ENCODE peak calls at places on chromosomes 7 and 10, in eight cellular contexts. Z is sigmoid colon, R is spleen, C is suprapubic skin, L is transverse colon, Y is endothelial cell of umbilical vein, O is K562, G is HCT116. I is an unnamed sample.
A peak's percentile ranks its signal among the peaks of the same experiment; 100 is the strongest.

GRCh38 chr7:101978683-101979082 is 161.3 kb downstream of the CUX1 start:
- DNase-seq in R (peak; percentile 28), O (no peak), G (no peak), L (no peak), C (no peak), Y (no peak), Z (no peak), I (no peak)

GRCh38 chr10:35335718-35336083 is 608 bp upstream of the CCNY start:
- DNase-seq in O (no peak), Z (no peak), R (peak; percentile 83), L (peak; percentile 20), C (no peak), G (no peak), Y (no peak), I (no peak)

GRCh38 chr10:29631049-29631339 is 3.8 kb downstream of the SVIL start:
- DNase-seq in G (no peak), R (no peak), L (no peak), Y (no peak), O (no peak), Z (no peak), C (no peak), I (no peak)

GRCh38 chr10:103839867-103840746 is 15.3 kb downstream of the SH3PXD2A start:
- DNase-seq in Y (no peak), C (peak; percentile 58), L (peak; percentile 57), O (no peak), G (no peak), Z (peak; percentile 61), R (peak; percentile 77), I (no peak)

GRCh38 chr7:1331026-1331425 is 98.4 kb downstream of the UNCX start:
- DNase-seq in G (no peak), C (no peak), L (no peak), Z (peak; percentile 48), O (no peak), R (peak; percentile 61), Y (no peak), I (no peak)

GRCh38 chr10:97228775-97229157 is 43.0 kb upstream of the SLIT1 start:
- DNase-seq in L (no peak), O (no peak), C (no peak), R (no peak), Y (no peak), G (no peak), Z (no peak), I (no peak)

GRCh38 chr7:7103343-7104313 is 78.7 kb upstream of the C1GALT1 start:
- DNase-seq in C (no peak), Y (peak; percentile 70), L (no peak), G (peak; percentile 48), O (peak; percentile 43), R (peak; percentile 70), Z (no peak), I (peak; percentile 19)

GRCh38 chr10:63206997-63207952 is 74.1 kb downstream of the NRBF2 start:
- DNase-seq in O (no peak), L (no peak), C (no peak), Y (peak; percentile 96), G (no peak), R (no peak), Z (no peak), I (no peak)

GRCh38 chr10:43229208-43230061 is 37.4 kb downstream of the RASGEF1A start:
- DNase-seq in O (peak; percentile 47), L (peak; percentile 24), R (peak; percentile 88), G (no peak), Z (peak; percentile 53), Y (no peak), C (peak; percentile 74), I (no peak)

GRCh38 chr10:8539056-8539455 is 484.6 kb downstream of the GATA3 start:
- DNase-seq in G (no peak), R (no peak), Z (no peak), L (no peak), Y (no peak), O (no peak), C (no peak), I (no peak)

GRCh38 chr7:74164985-74165456 is 9.1 kb upstream of the EIF4H start:
- DNase-seq in G (no peak), C (no peak), Y (peak; percentile 31), Z (no peak), L (no peak), O (no peak), R (no peak), I (no peak)

GRCh38 chr7:145779165-145779564 is 337.4 kb upstream of the CNTNAP2 start:
- DNase-seq in C (no peak), Y (no peak), Z (no peak), O (no peak), R (no peak), G (no peak), L (no peak), I (no peak)

GRCh38 chr7:257647-257992 is 32.4 kb upstream of the FOXL3 start:
- DNase-seq in G (no peak), Y (no peak), R (no peak), L (no peak), C (no peak), Z (no peak), O (no peak), I (no peak)

GRCh38 chr7:142851269-142851668 is 3.6 kb upstream of the EPHB6 start:
- DNase-seq in C (no peak), Y (no peak), R (no peak), O (no peak), L (no peak), Z (no peak), G (no peak), I (no peak)

GRCh38 chr7:142855756-142856564 is 1.1 kb downstream of the EPHB6 start:
- DNase-seq in C (peak; percentile 88), G (no peak), Y (no peak), Z (peak; percentile 90), R (peak; percentile 81), L (peak; percentile 45), O (no peak), I (no peak)

GRCh38 chr7:142855401-142855743 is 496 bp downstream of the EPHB6 start:
- DNase-seq in G (no peak), Z (no peak), L (no peak), O (peak; percentile 56), C (no peak), R (no peak), Y (no peak), I (no peak)

GRCh38 chr7:142854505-142855400 is at the start of gene EPHB6:
- DNase-seq in R (peak; percentile 92), Y (no peak), C (peak; percentile 89), Z (peak; percentile 91), O (peak; percentile 98), G (no peak), L (peak; percentile 87), I (no peak)

DNA sequence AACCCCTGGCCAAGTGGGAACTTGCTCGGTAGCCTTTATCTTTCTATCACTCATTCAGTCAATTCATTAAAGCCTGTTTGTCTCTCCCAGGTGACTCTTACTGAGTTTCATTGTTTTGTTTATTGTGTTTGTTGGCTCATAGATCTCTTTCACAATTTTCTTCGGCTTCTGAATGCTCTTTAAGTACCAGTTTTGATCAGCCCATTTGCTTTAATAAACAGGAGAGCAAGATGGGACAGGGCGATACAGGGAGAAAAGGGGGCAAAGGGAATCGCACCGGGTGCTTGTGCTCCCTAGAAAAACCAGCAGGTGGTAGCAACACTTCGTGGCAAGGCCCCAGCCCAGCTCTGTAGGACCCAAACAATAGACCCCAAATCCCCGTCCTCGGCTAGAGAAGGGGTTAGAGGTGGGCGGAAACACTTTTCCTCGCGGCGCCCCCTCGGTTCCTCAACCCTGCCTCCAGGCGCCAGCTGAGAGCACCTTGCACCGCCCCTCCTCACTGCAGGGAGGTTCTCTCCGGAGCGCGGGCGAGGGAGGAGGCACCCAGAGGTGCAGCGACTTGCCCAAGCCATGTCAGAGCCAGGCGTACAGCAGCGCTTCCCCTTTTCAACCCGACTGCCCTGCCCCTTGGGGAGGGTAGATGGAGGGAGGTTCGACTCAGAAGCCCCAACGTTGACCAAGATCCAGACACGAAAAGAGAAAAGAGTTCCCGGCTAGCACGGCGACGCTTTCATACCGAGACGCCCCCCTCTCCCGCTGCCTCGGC is 954 bp upstream of the EPHB6 start:
- DNase-seq in G (peak; percentile 35), O (peak; percentile 77), Y (peak; percentile 77), C (peak; percentile 85), L (peak; percentile 70), R (peak; percentile 95), Z (peak; percentile 82), I (peak; percentile 77)
- TF ChIP-seq POLR2AphosphoS5 in G (no peak), O (no peak), Y (no peak), C (no peak), L (no peak), R (peak; percentile 66), Z (no peak), I (no peak)

GRCh38 chr10:50619882-50620281 is 3.9 kb downstream of the SGMS1 start:
- DNase-seq in Y (no peak), L (no peak), G (no peak), R (no peak), Z (no peak), C (no peak), O (no peak), I (no peak)

GRCh38 chr10:50620899-50621298 is 2.9 kb downstream of the SGMS1 start:
- DNase-seq in C (no peak), Z (no peak), R (no peak), G (no peak), L (no peak), O (no peak), Y (no peak), I (no peak)

GRCh38 chr10:50623299-50624153 is at the start of gene SGMS1:
- DNase-seq in L (peak; percentile 88), G (peak; percentile 50), C (peak; percentile 91), Z (peak; percentile 92), Y (peak; percentile 82), O (peak; percentile 87), R (peak; percentile 97), I (peak; percentile 74)

GRCh38 chr10:50622497-50623298 is 1.1 kb downstream of the SGMS1 start:
- DNase-seq in L (peak; percentile 53), G (no peak), O (peak; percentile 37), C (peak; percentile 83), Z (peak; percentile 81), R (peak; percentile 90), Y (peak; percentile 65), I (peak; percentile 15)

DNA sequence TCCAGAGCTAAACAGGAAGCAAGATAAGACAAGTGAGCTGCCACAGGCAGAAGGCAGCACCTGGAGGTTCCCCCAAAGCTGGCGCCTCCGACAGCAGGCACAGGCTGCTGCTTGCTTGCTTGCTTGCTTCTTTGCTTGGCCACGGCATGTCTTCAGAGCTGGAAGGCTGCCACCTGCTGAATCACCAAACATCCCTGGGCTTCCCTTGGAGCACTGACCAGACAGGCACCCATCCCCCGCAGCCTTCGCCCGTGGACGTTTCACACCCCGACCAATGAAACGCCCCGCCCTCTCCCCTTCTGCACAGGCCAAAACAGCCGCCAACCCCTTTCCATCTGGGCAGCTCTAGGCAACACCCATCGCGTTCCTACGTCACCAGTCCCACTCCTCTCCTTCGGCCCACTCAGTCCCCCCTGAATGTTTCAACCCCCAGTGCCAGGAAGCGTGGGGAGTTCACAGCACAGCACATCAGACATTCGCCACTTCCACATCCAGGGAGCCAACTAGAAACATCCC is 1.7 kb downstream of the SGMS1 start:
- DNase-seq in Y (peak; percentile 94), Z (peak; percentile 99), R (peak; percentile 93), G (peak; percentile 75), C (peak; percentile 97), L (peak; percentile 95), O (peak; percentile 88), I (peak; percentile 9)
- TF ChIP-seq POLR2AphosphoS5 in Y (peak; percentile 46), Z (peak; percentile 84), R (peak; percentile 76), G (peak; percentile 30), C (no peak), L (peak; percentile 57), O (no peak), I (no peak)

GRCh38 chr10:52652431-52653220 is 120.0 kb downstream of the MBL2 start:
- DNase-seq in C (no peak), G (no peak), Z (no peak), L (no peak), O (no peak), R (no peak), Y (peak; percentile 55), I (no peak)
- TF ChIP-seq POLR2AphosphoS5 in C (no peak), G (no peak), Z (no peak), L (no peak), O (no peak), R (no peak), Y (no peak), I (no peak)

GRCh38 chr10:18658992-18659783 is at the start of gene ARL5B:
- DNase-seq in R (peak; percentile 99), Z (peak; percentile 99), L (peak; percentile 99), Y (peak; percentile 98), C (peak; percentile 99), O (peak; percentile 96), G (peak; percentile 94), I (peak; percentile 82)
- TF ChIP-seq POLR2AphosphoS5 in R (peak; percentile 96), Z (peak; percentile 93), L (peak; percentile 97), Y (peak; percentile 91), C (peak; percentile 67), O (peak; percentile 85), G (peak; percentile 92), I (peak; percentile 81)